ENCODE peak calls at places on chromosomes 2 and 18, in ten cellular contexts. Y, J, P, X, O, H, E, N, A and U are unnamed samples.

GRCh38 chr2:172968061-172968469 is 107.6 kb upstream of the MAP3K20 start:
- DNase-seq in P (no peak), X (no peak), A (no peak), E (peak; percentile 91), O (no peak), J (no peak), H (peak; percentile 80), Y (no peak), N (peak; percentile 46), U (no peak)

GRCh38 chr2:104890092-104890393 is 36.1 kb downstream of the POU3F3 start:
- DNase-seq in O (no peak), Y (no peak), E (no peak), J (no peak), A (no peak), X (no peak), N (no peak), P (no peak), H (no peak), U (no peak)

GRCh38 chr2:106695919-106696318 is 190.0 kb downstream of the ST6GAL2 start:
- DNase-seq in P (no peak), A (no peak), H (no peak), E (no peak), X (no peak), N (no peak), Y (no peak), J (no peak), O (no peak), U (no peak)

GRCh38 chr18:79796531-79797390 is 977 bp upstream of the KCNG2 start:
- DNase-seq in N (no peak), O (no peak), E (peak; percentile 39), P (no peak), X (no peak), J (no peak), H (no peak), Y (no peak), A (peak; percentile 26), U (no peak)

GRCh38 chr18:62436636-62437519 is 85.9 kb upstream of the ZCCHC2 start:
- DNase-seq in Y (peak; percentile 41), O (no peak), P (no peak), H (peak; percentile 89), N (peak; percentile 90), X (no peak), E (peak; percentile 90), A (no peak), J (no peak), U (no peak)

GRCh38 chr2:877747-878146 is 72.9 kb upstream of the SNTG2 start:
- DNase-seq in A (no peak), Y (no peak), H (no peak), P (no peak), J (no peak), E (no peak), X (no peak), N (no peak), O (no peak), U (no peak)

GRCh38 chr2:201769664-201770373 is 10.9 kb downstream of the ALS2 start:
- DNase-seq in H (no peak), E (no peak), O (no peak), J (no peak), A (no peak), N (no peak), X (no peak), P (no peak), Y (no peak), U (no peak)

GRCh38 chr2:215422676-215423075 is 13.2 kb downstream of the FN1 start:
- DNase-seq in J (no peak), Y (no peak), O (no peak), H (no peak), N (no peak), X (no peak), P (no peak), E (peak; percentile 15), A (no peak), U (no peak)

GRCh38 chr18:48263913-48264506 is 145.2 kb downstream of the ZBTB7C start:
- DNase-seq in A (no peak), O (no peak), J (no peak), P (no peak), E (peak; percentile 32), H (no peak), X (no peak), Y (no peak), N (no peak), U (no peak)

GRCh38 chr2:217997510-217997909 is 5.3 kb downstream of the TNS1 start:
- DNase-seq in P (no peak), N (no peak), E (no peak), J (no peak), A (no peak), X (no peak), O (no peak), Y (no peak), H (no peak), U (no peak)

GRCh38 chr2:10668402-10669012 is 21.3 kb downstream of the NOL10 start:
- DNase-seq in H (no peak), Y (peak; percentile 58), A (no peak), E (peak; percentile 67), J (peak; percentile 20), P (peak; percentile 75), O (no peak), N (no peak), X (no peak), U (no peak)

GRCh38 chr2:88691339-88692183 is at the start of gene RPIA:
- DNase-seq in X (peak; percentile 99), E (peak; percentile 99), N (peak; percentile 97), Y (peak; percentile 99), A (peak; percentile 99), P (peak; percentile 99), J (peak; percentile 97), O (peak; percentile 98), H (peak; percentile 100), U (peak; percentile 99)

GRCh38 chr2:85053802-85054201 is 79.4 kb upstream of the TCF7L1 start:
- DNase-seq in O (no peak), X (no peak), J (no peak), A (no peak), P (no peak), N (no peak), H (no peak), Y (peak; percentile 38), E (peak; percentile 94), U (no peak)

GRCh38 chr2:73259276-73259675 is 25.0 kb downstream of the FBXO41 start:
- DNase-seq in E (no peak), Y (no peak), X (no peak), A (no peak), P (no peak), H (no peak), O (no peak), N (no peak), J (no peak), U (no peak)

GRCh38 chr2:183349046-183349445 is 224.8 kb downstream of the NUP35 start:
- DNase-seq in X (no peak), Y (no peak), A (no peak), N (no peak), J (no peak), E (no peak), O (no peak), P (no peak), H (no peak), U (no peak)

GRCh38 chr2:201758229-201758628 is 22.5 kb downstream of the ALS2 start:
- DNase-seq in P (peak; percentile 60), Y (no peak), E (no peak), N (no peak), O (no peak), A (no peak), J (no peak), H (no peak), X (no peak), U (no peak)

GRCh38 chr2:31386172-31386571 is 28.4 kb downstream of the XDH start:
- DNase-seq in J (no peak), X (no peak), Y (no peak), E (no peak), N (no peak), A (no peak), P (no peak), O (no peak), H (no peak), U (no peak)

GRCh38 chr2:59389240-59389639 is 1148.1 kb upstream of the FANCL start:
- DNase-seq in A (no peak), E (peak; percentile 0), Y (no peak), O (no peak), P (peak; percentile 90), N (no peak), J (no peak), H (no peak), X (no peak), U (no peak)

GRCh38 chr2:166126014-166126639 is 1.7 kb downstream of the SCN1A start:
- DNase-seq in A (no peak), H (no peak), N (no peak), Y (no peak), O (no peak), P (no peak), X (no peak), E (peak; percentile 50), J (no peak), U (no peak)

GRCh38 chr2:75238670-75239330 is 39.5 kb upstream of the TACR1 start:
- DNase-seq in A (no peak), O (no peak), X (no peak), P (no peak), N (no peak), E (peak; percentile 86), H (no peak), J (no peak), Y (peak; percentile 93), U (no peak)

GRCh38 chr2:53104263-53104662 is 663.3 kb upstream of the CHAC2 start:
- DNase-seq in P (peak; percentile 68), A (no peak), O (no peak), E (peak; percentile 14), H (no peak), N (no peak), Y (peak; percentile 85), X (no peak), J (no peak), U (no peak)

GRCh38 chr2:85682378-85682777 is 11.8 kb upstream of the GNLY start:
- DNase-seq in Y (no peak), N (no peak), O (no peak), J (no peak), X (no peak), A (no peak), P (no peak), H (no peak), E (peak; percentile 72), U (no peak)

GRCh38 chr2:2942906-2943305 is 434.7 kb downstream of the EIPR1 start:
- DNase-seq in X (no peak), N (no peak), P (no peak), O (no peak), J (no peak), Y (no peak), E (no peak), H (no peak), A (no peak), U (no peak)

GRCh38 chr2:123080331-123080730 is 944.8 kb upstream of the CNTNAP5 start:
- DNase-seq in N (no peak), P (no peak), E (no peak), A (no peak), J (no peak), H (no peak), O (peak; percentile 6), X (no peak), Y (no peak), U (no peak)

GRCh38 chr2:226796840-226797288 is 2.8 kb downstream of the IRS1 start:
- DNase-seq in Y (no peak), A (no peak), O (peak; percentile 44), E (peak; percentile 79), P (no peak), N (no peak), X (peak; percentile 4), J (no peak), H (peak; percentile 50), U (no peak)

GRCh38 chr2:228878138-228878537 is 392.9 kb downstream of the PID1 start:
- DNase-seq in J (no peak), X (no peak), A (no peak), P (no peak), H (no peak), N (no peak), Y (no peak), O (no peak), E (no peak), U (no peak)

GRCh38 chr2:122167561-122167960 is 412.1 kb downstream of the TSN start:
- DNase-seq in O (no peak), Y (no peak), H (no peak), P (peak; percentile 19), J (no peak), A (no peak), N (no peak), E (no peak), X (no peak), U (no peak)

GRCh38 chr2:12884713-12885282 is 168.1 kb downstream of the TRIB2 start:
- DNase-seq in Y (no peak), N (peak; percentile 3), H (peak; percentile 59), X (no peak), J (no peak), P (no peak), A (no peak), E (peak; percentile 88), O (no peak), U (no peak)